ENCODE peak calls at places on chromosomes 4 and X, in eight cellular contexts. U, Q, W, Z, Y, O, F and J are unnamed samples.

GRCh38 chrX:106917830-106918500 is 2.2 kb upstream of the CLDN2 start:
- DNase-seq in U (peak; percentile 79), Q (no peak), W (peak; percentile 79), Z (no peak), Y (peak; percentile 92), O (no peak), F (no peak), J (no peak)

GRCh38 chr4:1956631-1957030 is 52.1 kb downstream of the NELFA start:
- DNase-seq in U (no peak), Q (no peak), W (no peak), Z (no peak), Y (no peak), O (no peak), F (no peak), J (no peak)

GRCh38 chr4:119300072-119300387 is 21.9 kb downstream of the FABP2 start:
- DNase-seq in U (no peak), Q (peak; percentile 58), W (peak; percentile 77), Z (peak; percentile 25), Y (peak; percentile 32), O (peak; percentile 14), F (peak; percentile 54), J (peak; percentile 53)

GRCh38 chr4:7788193-7788592 is 151.5 kb downstream of the AFAP1 start:
- DNase-seq in U (no peak), Q (no peak), W (no peak), Z (no peak), Y (no peak), O (no peak), F (no peak), J (no peak)

GRCh38 chr4:79367111-79367510 is 40.9 kb downstream of the GK2 start:
- DNase-seq in U (no peak), Q (no peak), W (no peak), Z (no peak), Y (no peak), O (no peak), F (no peak), J (no peak)

GRCh38 chr4:168304744-168305459 is 13.7 kb downstream of the DDX60 start:
- DNase-seq in U (peak; percentile 37), Q (no peak), W (peak; percentile 29), Z (no peak), Y (peak; percentile 100), O (no peak), F (no peak), J (no peak)

GRCh38 chr4:108030332-108030731 is 40.6 kb downstream of the HADH start:
- DNase-seq in U (peak; percentile 76), Q (peak; percentile 48), W (peak; percentile 76), Z (peak; percentile 64), Y (peak; percentile 52), O (peak; percentile 55), F (no peak), J (no peak)

GRCh38 chrX:46838974-46839480 is 2.2 kb downstream of the RP2 start:
- DNase-seq in U (no peak), Q (no peak), W (no peak), Z (no peak), Y (no peak), O (no peak), F (no peak), J (no peak)

GRCh38 chrX:9940397-9940796 is 26.8 kb upstream of the CLDN34 start:
- DNase-seq in U (peak; percentile 89), Q (no peak), W (peak; percentile 33), Z (no peak), Y (peak; percentile 75), O (no peak), F (no peak), J (no peak)

GRCh38 chr4:113899260-113900177 is 79.9 kb downstream of the ARSJ start:
- DNase-seq in U (no peak), Q (no peak), W (no peak), Z (peak; percentile 18), Y (no peak), O (no peak), F (no peak), J (no peak)

GRCh38 chr4:78870056-78870455 is 69.2 kb downstream of the PAQR3 start:
- DNase-seq in U (no peak), Q (no peak), W (no peak), Z (no peak), Y (peak; percentile 56), O (no peak), F (no peak), J (no peak)

GRCh38 chr4:178672512-178672911 is 1230.3 kb upstream of the AGA start:
- DNase-seq in U (no peak), Q (no peak), W (no peak), Z (no peak), Y (no peak), O (no peak), F (no peak), J (no peak)

GRCh38 chr4:152572417-152573086 is 36.7 kb upstream of the FBXW7 start:
- DNase-seq in U (no peak), Q (no peak), W (peak; percentile 92), Z (no peak), Y (peak; percentile 96), O (no peak), F (no peak), J (no peak)

GRCh38 chrX:63922221-63922620 is 137.2 kb upstream of the ARHGEF9 start:
- DNase-seq in U (peak; percentile 24), Q (no peak), W (no peak), Z (no peak), Y (peak; percentile 27), O (no peak), F (no peak), J (no peak)

GRCh38 chr4:185504098-185505047 is 30.9 kb downstream of the PDLIM3 start:
- DNase-seq in U (peak; percentile 33), Q (no peak), W (peak; percentile 83), Z (no peak), Y (no peak), O (no peak), F (peak; percentile 82), J (no peak)

GRCh38 chr4:152581536-152582160 is 45.8 kb upstream of the FBXW7 start:
- DNase-seq in U (no peak), Q (no peak), W (no peak), Z (no peak), Y (no peak), O (no peak), F (no peak), J (no peak)

GRCh38 chr4:31660916-31661315 is 940.7 kb downstream of the PCDH7 start:
- DNase-seq in U (no peak), Q (no peak), W (no peak), Z (no peak), Y (no peak), O (no peak), F (no peak), J (no peak)
- TF ChIP-seq CTCF in U (no peak), Q (no peak), W (no peak), Z (no peak), Y (no peak), O (no peak), F (no peak), J (no peak)

DNA sequence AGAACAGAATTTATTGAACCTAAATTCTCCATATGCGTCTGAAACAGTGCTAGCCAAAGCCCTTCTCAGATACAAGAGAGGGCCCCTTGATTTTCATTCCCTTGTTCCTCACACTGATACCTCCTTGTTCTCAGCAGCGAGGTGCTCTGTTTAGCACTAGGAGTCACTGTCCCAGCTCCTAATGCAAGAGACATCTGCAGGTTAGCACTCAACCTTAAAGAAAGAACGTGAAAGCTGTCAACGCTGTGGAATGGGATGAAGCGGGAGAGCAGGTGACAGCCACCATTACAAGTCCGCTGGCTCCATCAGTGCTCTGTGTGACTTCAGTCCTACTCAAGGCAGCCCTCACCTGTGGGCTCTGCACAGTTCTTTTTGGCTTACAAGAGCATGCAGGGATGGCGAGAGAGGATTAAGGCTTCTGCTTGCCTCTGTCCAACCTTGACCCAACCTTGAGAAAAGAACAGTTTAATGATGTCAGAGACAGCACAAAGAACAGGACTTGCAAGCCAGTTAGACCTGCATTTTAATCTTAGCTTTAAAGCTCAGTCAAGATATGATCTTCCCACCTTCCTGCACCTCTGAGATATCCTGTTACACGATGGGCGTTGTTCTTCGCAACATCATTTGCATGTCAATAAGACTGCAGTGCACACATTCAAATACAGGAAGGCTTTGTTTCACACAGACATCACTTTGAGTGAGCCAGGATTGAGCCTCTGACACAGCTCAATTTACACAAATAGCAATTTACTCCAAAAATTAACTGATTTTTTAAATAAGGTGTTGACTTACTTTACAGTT is 95.1 kb downstream of the ARSF start:
- DNase-seq in U (no peak), Q (no peak), W (no peak), Z (no peak), Y (peak; percentile 15), O (no peak), F (no peak), J (no peak)
- TF ChIP-seq CTCF in U (no peak), Q (no peak), W (no peak), Z (no peak), Y (no peak), O (no peak), F (no peak), J (no peak)

GRCh38 chrX:14095702-14096101 is 66.0 kb upstream of the GEMIN8 start:
- DNase-seq in U (peak; percentile 42), Q (peak; percentile 39), W (peak; percentile 70), Z (peak; percentile 8), Y (peak; percentile 48), O (peak; percentile 41), F (peak; percentile 25), J (no peak)
- TF ChIP-seq CTCF in U (peak; percentile 61), Q (peak; percentile 66), W (peak; percentile 69), Z (peak; percentile 34), Y (peak; percentile 71), O (peak; percentile 34), F (no peak), J (peak; percentile 35)

DNA sequence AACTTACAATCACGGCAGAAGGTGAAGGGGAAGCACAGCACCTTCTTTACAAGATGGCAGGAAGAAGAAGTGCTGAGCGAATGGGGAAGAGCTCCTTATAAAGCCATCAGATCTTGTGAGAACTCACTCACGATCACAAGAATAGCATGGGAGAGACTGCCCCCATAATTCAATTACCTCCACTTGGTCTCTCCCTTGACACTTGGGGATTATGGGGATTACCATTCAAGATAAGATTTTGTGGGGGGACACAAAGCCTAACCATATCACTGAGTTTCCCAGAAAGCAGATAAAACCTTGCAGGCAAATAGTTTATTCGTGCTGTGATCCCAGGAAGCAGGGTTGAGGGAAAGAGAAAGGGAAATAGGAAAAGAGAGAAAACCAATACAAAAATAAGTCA is 69.0 kb upstream of the GYPA start:
- DNase-seq in U (no peak), Q (no peak), W (no peak), Z (no peak), Y (no peak), O (no peak), F (no peak), J (no peak)
- TF ChIP-seq CTCF in U (no peak), Q (no peak), W (no peak), Z (no peak), Y (no peak), O (no peak), F (no peak), J (no peak)

GRCh38 chr4:137283737-137284136 is 248.6 kb downstream of the PCDH18 start:
- DNase-seq in U (peak; percentile 37), Q (no peak), W (peak; percentile 61), Z (no peak), Y (peak; percentile 50), O (no peak), F (no peak), J (no peak)
- TF ChIP-seq CTCF in U (peak; percentile 61), Q (no peak), W (peak; percentile 44), Z (no peak), Y (peak; percentile 23), O (no peak), F (no peak), J (no peak)

DNA sequence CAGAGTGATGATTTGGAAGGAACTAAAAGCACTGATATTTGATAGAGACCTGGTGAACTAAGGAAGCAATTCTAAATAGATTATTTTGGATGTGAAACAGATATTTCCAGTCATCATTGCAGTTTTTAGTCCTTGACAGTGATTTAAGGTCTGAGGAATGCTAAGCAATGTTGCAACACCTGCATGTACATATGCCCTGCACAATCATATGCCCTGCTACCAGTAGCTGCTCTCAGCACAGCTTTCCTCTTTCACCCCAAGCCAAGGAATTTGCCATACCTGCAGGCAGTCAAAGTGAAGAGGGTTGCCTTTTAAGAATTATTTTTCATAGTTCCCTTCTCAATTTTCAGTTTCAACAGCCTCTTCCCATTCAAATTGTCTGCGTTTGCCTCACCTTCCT is 8.7 kb upstream of the FAM47A start:
- DNase-seq in U (no peak), Q (no peak), W (no peak), Z (no peak), Y (peak; percentile 15), O (no peak), F (no peak), J (no peak)
- TF ChIP-seq CTCF in U (no peak), Q (no peak), W (no peak), Z (no peak), Y (no peak), O (no peak), F (no peak), J (no peak)